ENCODE peak calls at places on chromosome 4, in seven cellular contexts. One of them, this sample, is unnamed.
A peak's percentile ranks its signal among the peaks of the same experiment; 100 is the strongest.

GRCh38 chr4:16045687-16046086 is 38.1 kb downstream of the PROM1 start:
- DNase-seq in brain microvascular endothelial cell: no peak
- DNase-seq in nephron progenitor cell: no peak
- DNase-seq in dorsolateral prefrontal cortex: no peak
- DNase-seq in astrocyte of the spinal cord: no peak
- DNase-seq in suprapubic skin: no peak
- DNase-seq in activated B cell treated with CpG ODN at 0.5 μM for 24 hours: no peak
- DNase-seq in this sample: no peak

GRCh38 chr4:7328162-7328912 is 106.4 kb downstream of the PSAPL1 start:
- DNase-seq in astrocyte of the spinal cord: no peak
- DNase-seq in suprapubic skin: no peak
- DNase-seq in activated B cell treated with CpG ODN at 0.5 μM for 24 hours: no peak
- DNase-seq in brain microvascular endothelial cell: no peak
- DNase-seq in nephron progenitor cell: no peak
- DNase-seq in dorsolateral prefrontal cortex: peak; percentile 28
- DNase-seq in this sample: no peak

GRCh38 chr4:2256156-2256731 is 5.7 kb downstream of the MXD4 start:
- DNase-seq in activated B cell treated with CpG ODN at 0.5 μM for 24 hours: peak; percentile 11
- DNase-seq in suprapubic skin: peak; percentile 70
- DNase-seq in nephron progenitor cell: no peak
- DNase-seq in astrocyte of the spinal cord: no peak
- DNase-seq in brain microvascular endothelial cell: no peak
- DNase-seq in dorsolateral prefrontal cortex: peak; percentile 43
- DNase-seq in this sample: peak; percentile 14

GRCh38 chr4:117971406-117971805 is 62.9 kb upstream of the NDST3 start:
- DNase-seq in suprapubic skin: no peak
- DNase-seq in astrocyte of the spinal cord: peak; percentile 55
- DNase-seq in activated B cell treated with CpG ODN at 0.5 μM for 24 hours: no peak
- DNase-seq in dorsolateral prefrontal cortex: no peak
- DNase-seq in brain microvascular endothelial cell: no peak
- DNase-seq in nephron progenitor cell: no peak
- DNase-seq in this sample: no peak

GRCh38 chr4:85489273-85489672 is 14.3 kb downstream of the ARHGAP24 start:
- DNase-seq in activated B cell treated with CpG ODN at 0.5 μM for 24 hours: no peak
- DNase-seq in nephron progenitor cell: no peak
- DNase-seq in astrocyte of the spinal cord: peak; percentile 46
- DNase-seq in dorsolateral prefrontal cortex: no peak
- DNase-seq in brain microvascular endothelial cell: no peak
- DNase-seq in suprapubic skin: no peak
- DNase-seq in this sample: no peak

GRCh38 chr4:83259586-83259985 is 25.0 kb downstream of the COQ2 start:
- DNase-seq in astrocyte of the spinal cord: no peak
- DNase-seq in activated B cell treated with CpG ODN at 0.5 μM for 24 hours: no peak
- DNase-seq in brain microvascular endothelial cell: no peak
- DNase-seq in dorsolateral prefrontal cortex: no peak
- DNase-seq in suprapubic skin: no peak
- DNase-seq in nephron progenitor cell: no peak
- DNase-seq in this sample: no peak

GRCh38 chr4:8110071-8110986 is 48.3 kb downstream of the ABLIM2 start:
- DNase-seq in suprapubic skin: no peak
- DNase-seq in nephron progenitor cell: peak; percentile 60
- DNase-seq in dorsolateral prefrontal cortex: no peak
- DNase-seq in activated B cell treated with CpG ODN at 0.5 μM for 24 hours: no peak
- DNase-seq in astrocyte of the spinal cord: peak; percentile 4
- DNase-seq in brain microvascular endothelial cell: no peak
- DNase-seq in this sample: no peak

GRCh38 chr4:184471872-184472539 is 2.3 kb downstream of the IRF2 start:
- DNase-seq in dorsolateral prefrontal cortex: no peak
- DNase-seq in activated B cell treated with CpG ODN at 0.5 μM for 24 hours: no peak
- DNase-seq in suprapubic skin: no peak
- DNase-seq in brain microvascular endothelial cell: peak; percentile 9
- DNase-seq in astrocyte of the spinal cord: peak; percentile 42
- DNase-seq in nephron progenitor cell: no peak
- DNase-seq in this sample: no peak

GRCh38 chr4:31417051-31417450 is 696.9 kb downstream of the PCDH7 start:
- DNase-seq in dorsolateral prefrontal cortex: no peak
- DNase-seq in nephron progenitor cell: peak; percentile 6
- DNase-seq in activated B cell treated with CpG ODN at 0.5 μM for 24 hours: no peak
- DNase-seq in suprapubic skin: no peak
- DNase-seq in brain microvascular endothelial cell: no peak
- DNase-seq in astrocyte of the spinal cord: no peak
- DNase-seq in this sample: no peak

GRCh38 chr4:110508827-110509446 is 33.0 kb downstream of the ENPEP start:
- DNase-seq in activated B cell treated with CpG ODN at 0.5 μM for 24 hours: no peak
- DNase-seq in suprapubic skin: no peak
- DNase-seq in dorsolateral prefrontal cortex: no peak
- DNase-seq in nephron progenitor cell: no peak
- DNase-seq in astrocyte of the spinal cord: peak; percentile 54
- DNase-seq in brain microvascular endothelial cell: no peak
- DNase-seq in this sample: no peak

GRCh38 chr4:189843392-189844009 is 97.2 kb upstream of the FRG1 start:
- DNase-seq in suprapubic skin: no peak
- DNase-seq in astrocyte of the spinal cord: no peak
- DNase-seq in brain microvascular endothelial cell: no peak
- DNase-seq in activated B cell treated with CpG ODN at 0.5 μM for 24 hours: no peak
- DNase-seq in dorsolateral prefrontal cortex: no peak
- DNase-seq in nephron progenitor cell: no peak
- DNase-seq in this sample: no peak

GRCh38 chr4:88060431-88060830 is 53.0 kb downstream of the PKD2 start:
- DNase-seq in suprapubic skin: no peak
- DNase-seq in nephron progenitor cell: no peak
- DNase-seq in astrocyte of the spinal cord: peak; percentile 3
- DNase-seq in activated B cell treated with CpG ODN at 0.5 μM for 24 hours: no peak
- DNase-seq in dorsolateral prefrontal cortex: no peak
- DNase-seq in brain microvascular endothelial cell: peak; percentile 24
- DNase-seq in this sample: no peak

GRCh38 chr4:77862478-77863216 is at the start of gene MRPL1:
- DNase-seq in nephron progenitor cell: peak; percentile 76
- DNase-seq in suprapubic skin: peak; percentile 95
- DNase-seq in astrocyte of the spinal cord: peak; percentile 97
- DNase-seq in activated B cell treated with CpG ODN at 0.5 μM for 24 hours: peak; percentile 72
- DNase-seq in dorsolateral prefrontal cortex: peak; percentile 87
- DNase-seq in brain microvascular endothelial cell: peak; percentile 94
- DNase-seq in this sample: peak; percentile 80

GRCh38 chr4:3342182-3342854 is 49.5 kb downstream of the RGS12 start:
- DNase-seq in astrocyte of the spinal cord: peak; percentile 81
- DNase-seq in suprapubic skin: no peak
- DNase-seq in activated B cell treated with CpG ODN at 0.5 μM for 24 hours: no peak
- DNase-seq in nephron progenitor cell: no peak
- DNase-seq in dorsolateral prefrontal cortex: no peak
- DNase-seq in brain microvascular endothelial cell: peak; percentile 69
- DNase-seq in this sample: no peak

GRCh38 chr4:75639124-75639695 is 8.9 kb upstream of the CDKL2 start:
- DNase-seq in astrocyte of the spinal cord: no peak
- DNase-seq in brain microvascular endothelial cell: no peak
- DNase-seq in nephron progenitor cell: no peak
- DNase-seq in suprapubic skin: no peak
- DNase-seq in activated B cell treated with CpG ODN at 0.5 μM for 24 hours: no peak
- DNase-seq in dorsolateral prefrontal cortex: no peak
- DNase-seq in this sample: no peak

GRCh38 chr4:141652161-141652778 is 15.9 kb downstream of the IL15 start:
- DNase-seq in suprapubic skin: no peak
- DNase-seq in activated B cell treated with CpG ODN at 0.5 μM for 24 hours: no peak
- DNase-seq in brain microvascular endothelial cell: no peak
- DNase-seq in astrocyte of the spinal cord: peak; percentile 80
- DNase-seq in nephron progenitor cell: no peak
- DNase-seq in dorsolateral prefrontal cortex: no peak
- DNase-seq in this sample: no peak

GRCh38 chr4:3243066-3243775 is 5.7 kb upstream of the MSANTD1 start:
- DNase-seq in astrocyte of the spinal cord: no peak
- DNase-seq in dorsolateral prefrontal cortex: no peak
- DNase-seq in suprapubic skin: no peak
- DNase-seq in activated B cell treated with CpG ODN at 0.5 μM for 24 hours: no peak
- DNase-seq in nephron progenitor cell: no peak
- DNase-seq in brain microvascular endothelial cell: no peak
- DNase-seq in this sample: no peak

GRCh38 chr4:150308824-150309472 is 230.7 kb downstream of the DCLK2 start:
- DNase-seq in suprapubic skin: no peak
- DNase-seq in nephron progenitor cell: no peak
- DNase-seq in activated B cell treated with CpG ODN at 0.5 μM for 24 hours: no peak
- DNase-seq in dorsolateral prefrontal cortex: no peak
- DNase-seq in astrocyte of the spinal cord: peak; percentile 61
- DNase-seq in brain microvascular endothelial cell: peak; percentile 83
- DNase-seq in this sample: no peak

GRCh38 chr4:81049861-81050423 is 19.4 kb downstream of the BMP3 start:
- DNase-seq in suprapubic skin: no peak
- DNase-seq in astrocyte of the spinal cord: no peak
- DNase-seq in activated B cell treated with CpG ODN at 0.5 μM for 24 hours: no peak
- DNase-seq in brain microvascular endothelial cell: no peak
- DNase-seq in nephron progenitor cell: no peak
- DNase-seq in dorsolateral prefrontal cortex: no peak
- DNase-seq in this sample: no peak

GRCh38 chr4:8100696-8101095 is 57.9 kb downstream of the ABLIM2 start:
- DNase-seq in suprapubic skin: no peak
- DNase-seq in brain microvascular endothelial cell: no peak
- DNase-seq in astrocyte of the spinal cord: no peak
- DNase-seq in activated B cell treated with CpG ODN at 0.5 μM for 24 hours: no peak
- DNase-seq in nephron progenitor cell: no peak
- DNase-seq in dorsolateral prefrontal cortex: no peak
- DNase-seq in this sample: no peak

GRCh38 chr4:108110450-108110849 is 58.3 kb downstream of the LEF1 start:
- DNase-seq in dorsolateral prefrontal cortex: no peak
- DNase-seq in nephron progenitor cell: no peak
- DNase-seq in activated B cell treated with CpG ODN at 0.5 μM for 24 hours: no peak
- DNase-seq in brain microvascular endothelial cell: no peak
- DNase-seq in suprapubic skin: no peak
- DNase-seq in astrocyte of the spinal cord: no peak
- DNase-seq in this sample: no peak

GRCh38 chr4:108109111-108109510 is 59.6 kb downstream of the LEF1 start:
- DNase-seq in activated B cell treated with CpG ODN at 0.5 μM for 24 hours: no peak
- DNase-seq in nephron progenitor cell: no peak
- DNase-seq in brain microvascular endothelial cell: no peak
- DNase-seq in dorsolateral prefrontal cortex: no peak
- DNase-seq in suprapubic skin: no peak
- DNase-seq in astrocyte of the spinal cord: no peak
- DNase-seq in this sample: no peak

GRCh38 chr4:108107729-108108382 is 60.9 kb downstream of the LEF1 start:
- DNase-seq in dorsolateral prefrontal cortex: no peak
- DNase-seq in astrocyte of the spinal cord: no peak
- DNase-seq in activated B cell treated with CpG ODN at 0.5 μM for 24 hours: no peak
- DNase-seq in nephron progenitor cell: no peak
- DNase-seq in brain microvascular endothelial cell: no peak
- DNase-seq in suprapubic skin: no peak
- DNase-seq in this sample: no peak

GRCh38 chr4:108111781-108112180 is 57.0 kb downstream of the LEF1 start:
- DNase-seq in dorsolateral prefrontal cortex: no peak
- DNase-seq in nephron progenitor cell: no peak
- DNase-seq in activated B cell treated with CpG ODN at 0.5 μM for 24 hours: no peak
- DNase-seq in suprapubic skin: no peak
- DNase-seq in astrocyte of the spinal cord: no peak
- DNase-seq in brain microvascular endothelial cell: no peak
- DNase-seq in this sample: no peak

GRCh38 chr4:108109997-108110416 is 58.7 kb downstream of the LEF1 start:
- DNase-seq in dorsolateral prefrontal cortex: no peak
- DNase-seq in activated B cell treated with CpG ODN at 0.5 μM for 24 hours: no peak
- DNase-seq in suprapubic skin: no peak
- DNase-seq in astrocyte of the spinal cord: no peak
- DNase-seq in nephron progenitor cell: no peak
- DNase-seq in brain microvascular endothelial cell: no peak
- DNase-seq in this sample: no peak
- TF ChIP-seq CTCF in dorsolateral prefrontal cortex: no peak
- TF ChIP-seq CTCF in activated B cell treated with CpG ODN at 0.5 μM for 24 hours: no peak
- TF ChIP-seq CTCF in suprapubic skin: no peak
- TF ChIP-seq CTCF in astrocyte of the spinal cord: no peak
- TF ChIP-seq CTCF in nephron progenitor cell: no peak
- TF ChIP-seq CTCF in brain microvascular endothelial cell: no peak
- TF ChIP-seq CTCF in this sample: no peak

GRCh38 chr4:24686866-24687672 is 102.7 kb upstream of the DHX15 start:
- DNase-seq in activated B cell treated with CpG ODN at 0.5 μM for 24 hours: no peak
- DNase-seq in brain microvascular endothelial cell: peak; percentile 7
- DNase-seq in astrocyte of the spinal cord: no peak
- DNase-seq in dorsolateral prefrontal cortex: no peak
- DNase-seq in suprapubic skin: no peak
- DNase-seq in nephron progenitor cell: peak; percentile 55
- DNase-seq in this sample: no peak
- TF ChIP-seq CTCF in activated B cell treated with CpG ODN at 0.5 μM for 24 hours: no peak
- TF ChIP-seq CTCF in brain microvascular endothelial cell: peak; percentile 68
- TF ChIP-seq CTCF in astrocyte of the spinal cord: peak; percentile 54
- TF ChIP-seq CTCF in dorsolateral prefrontal cortex: peak; percentile 55
- TF ChIP-seq CTCF in suprapubic skin: no peak
- TF ChIP-seq CTCF in nephron progenitor cell: peak; percentile 60
- TF ChIP-seq CTCF in this sample: peak; percentile 35

GRCh38 chr4:95640337-95640736 is 91.6 kb upstream of the UNC5C start:
- DNase-seq in suprapubic skin: no peak
- DNase-seq in nephron progenitor cell: no peak
- DNase-seq in astrocyte of the spinal cord: no peak
- DNase-seq in dorsolateral prefrontal cortex: no peak
- DNase-seq in activated B cell treated with CpG ODN at 0.5 μM for 24 hours: no peak
- DNase-seq in brain microvascular endothelial cell: no peak
- DNase-seq in this sample: no peak

GRCh38 chr4:95636061-95636460 is 87.3 kb upstream of the UNC5C start:
- DNase-seq in nephron progenitor cell: no peak
- DNase-seq in activated B cell treated with CpG ODN at 0.5 μM for 24 hours: no peak
- DNase-seq in suprapubic skin: no peak
- DNase-seq in dorsolateral prefrontal cortex: no peak
- DNase-seq in astrocyte of the spinal cord: no peak
- DNase-seq in brain microvascular endothelial cell: no peak
- DNase-seq in this sample: no peak

GRCh38 chr4:95641571-95641970 is 92.8 kb upstream of the UNC5C start:
- DNase-seq in suprapubic skin: no peak
- DNase-seq in activated B cell treated with CpG ODN at 0.5 μM for 24 hours: no peak
- DNase-seq in brain microvascular endothelial cell: no peak
- DNase-seq in astrocyte of the spinal cord: no peak
- DNase-seq in nephron progenitor cell: no peak
- DNase-seq in dorsolateral prefrontal cortex: no peak
- DNase-seq in this sample: no peak

GRCh38 chr4:95638920-95639501 is 90.2 kb upstream of the UNC5C start:
- DNase-seq in activated B cell treated with CpG ODN at 0.5 μM for 24 hours: no peak
- DNase-seq in suprapubic skin: no peak
- DNase-seq in brain microvascular endothelial cell: no peak
- DNase-seq in nephron progenitor cell: no peak
- DNase-seq in astrocyte of the spinal cord: no peak
- DNase-seq in dorsolateral prefrontal cortex: no peak
- DNase-seq in this sample: no peak

DNA sequence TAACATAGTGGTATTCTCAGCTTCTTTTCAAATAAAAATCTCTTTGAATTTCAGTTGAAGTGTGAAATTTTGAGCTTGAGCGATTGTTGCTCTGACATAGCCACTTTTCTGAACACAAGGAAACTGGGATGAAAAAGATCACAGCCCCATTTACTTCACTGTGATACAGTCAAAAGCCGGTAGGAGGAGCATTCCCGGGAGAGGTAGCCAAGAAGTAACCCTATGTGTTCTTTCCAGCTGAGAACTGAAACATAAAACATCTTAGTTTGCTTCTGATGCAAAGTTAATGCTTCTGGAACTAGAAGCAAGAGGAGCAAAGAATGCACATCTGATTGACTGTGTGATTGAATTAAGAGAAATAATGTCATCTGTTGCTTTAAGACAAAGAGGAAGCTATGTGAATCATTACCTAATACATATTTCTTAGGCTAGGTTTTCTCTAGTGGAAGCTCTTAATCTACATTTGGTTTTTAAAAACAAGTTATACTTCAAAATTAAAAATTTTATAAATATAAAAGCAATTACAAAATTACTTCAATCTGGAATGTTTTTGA is 88.4 kb upstream of the UNC5C start:
- DNase-seq in nephron progenitor cell: peak; percentile 3
- DNase-seq in activated B cell treated with CpG ODN at 0.5 μM for 24 hours: no peak
- DNase-seq in dorsolateral prefrontal cortex: no peak
- DNase-seq in suprapubic skin: no peak
- DNase-seq in astrocyte of the spinal cord: peak; percentile 42
- DNase-seq in brain microvascular endothelial cell: peak; percentile 16
- DNase-seq in this sample: no peak
- TF ChIP-seq CTCF in nephron progenitor cell: peak; percentile 30
- TF ChIP-seq CTCF in activated B cell treated with CpG ODN at 0.5 μM for 24 hours: no peak
- TF ChIP-seq CTCF in dorsolateral prefrontal cortex: peak; percentile 55
- TF ChIP-seq CTCF in suprapubic skin: peak; percentile 11
- TF ChIP-seq CTCF in astrocyte of the spinal cord: peak; percentile 59
- TF ChIP-seq CTCF in brain microvascular endothelial cell: peak; percentile 77
- TF ChIP-seq CTCF in this sample: no peak

GRCh38 chr4:122788935-122789334 is 37.7 kb upstream of the FGF2 start:
- DNase-seq in brain microvascular endothelial cell: no peak
- DNase-seq in suprapubic skin: no peak
- DNase-seq in activated B cell treated with CpG ODN at 0.5 μM for 24 hours: no peak
- DNase-seq in astrocyte of the spinal cord: no peak
- DNase-seq in nephron progenitor cell: no peak
- DNase-seq in dorsolateral prefrontal cortex: no peak
- DNase-seq in this sample: no peak
- TF ChIP-seq CTCF in brain microvascular endothelial cell: no peak
- TF ChIP-seq CTCF in suprapubic skin: no peak
- TF ChIP-seq CTCF in activated B cell treated with CpG ODN at 0.5 μM for 24 hours: no peak
- TF ChIP-seq CTCF in astrocyte of the spinal cord: no peak
- TF ChIP-seq CTCF in nephron progenitor cell: no peak
- TF ChIP-seq CTCF in dorsolateral prefrontal cortex: no peak
- TF ChIP-seq CTCF in this sample: no peak